ENCODE peak calls at places on chromosomes 3 and 15, in ten cellular contexts. D is neuronal stem cell; U is AG09319; W is fibroblast of mammary gland; V is COR-L47; O is activated naive CD4-positive, alpha-beta T cell treated with anti-CD3 and anti-CD28 coated beads for 36 hours; E is Right ventricle myocardium superior; X is pulmonary artery endothelial cell; L is T-helper 9 cell; G is cardiac muscle cell. A is an unnamed sample.

GRCh38 chr15:66138096-66138783 is 115.3 kb downstream of the MEGF11 start:
- DNase-seq in D (no peak), U (no peak), W (no peak), V (no peak), O (no peak), E (peak), X (no peak), L (no peak), G (peak), A (no peak)

GRCh38 chr3:22157848-22158247 is 406.8 kb upstream of the ZNF385D start:
- DNase-seq in D (no peak), U (no peak), W (peak), V (no peak), O (no peak), E (no peak), X (no peak), L (no peak), G (no peak), A (no peak)

GRCh38 chr3:70832811-70833509 is 520.5 kb upstream of the MDFIC2 start:
- DNase-seq in D (no peak), U (no peak), W (peak), V (no peak), O (no peak), E (no peak), X (no peak), L (no peak), G (peak), A (peak)

GRCh38 chr3:4664412-4664811 is 171.3 kb downstream of the ITPR1 start:
- DNase-seq in D (no peak), U (no peak), W (no peak), V (no peak), O (no peak), E (no peak), X (no peak), L (no peak), G (no peak), A (no peak)

GRCh38 chr3:129661766-129662165 is 55.3 kb upstream of the PLXND1 start:
- DNase-seq in D (no peak), U (no peak), W (no peak), V (no peak), O (no peak), E (no peak), X (no peak), L (no peak), G (no peak), A (no peak)

GRCh38 chr3:11172136-11172670 is 17.9 kb downstream of the HRH1 start:
- DNase-seq in D (no peak), U (no peak), W (no peak), V (no peak), O (no peak), E (no peak), X (no peak), L (no peak), G (no peak), A (no peak)

GRCh38 chr15:76058714-76059319 is 968 bp upstream of the TMEM266 start:
- DNase-seq in D (peak), U (no peak), W (peak), V (peak), O (peak), E (no peak), X (no peak), L (no peak), G (peak), A (peak)

GRCh38 chr15:67915374-67916050 is 75.7 kb upstream of the RNU6-1 start:
- DNase-seq in D (no peak), U (no peak), W (no peak), V (peak), O (no peak), E (peak), X (no peak), L (no peak), G (peak), A (peak)

GRCh38 chr15:68396068-68396467 is 35.9 kb downstream of the ITGA11 start:
- DNase-seq in D (no peak), U (no peak), W (no peak), V (no peak), O (no peak), E (no peak), X (no peak), L (no peak), G (no peak), A (no peak)

GRCh38 chr3:123834631-123835030 is 49.5 kb downstream of the MYLK start:
- DNase-seq in D (no peak), U (peak), W (peak), V (no peak), O (no peak), E (no peak), X (no peak), L (no peak), G (peak), A (peak)

GRCh38 chr3:46895204-46895660 is 17.7 kb downstream of the PTH1R start:
- DNase-seq in D (no peak), U (no peak), W (peak), V (no peak), O (peak), E (peak), X (no peak), L (peak), G (peak), A (peak)

GRCh38 chr15:63712828-63713520 is 115.8 kb downstream of the FBXL22 start:
- DNase-seq in D (no peak), U (no peak), W (no peak), V (no peak), O (no peak), E (no peak), X (no peak), L (no peak), G (no peak), A (no peak)

GRCh38 chr15:81941479-81941878 is 104.3 kb downstream of the MEX3B start:
- DNase-seq in D (no peak), U (no peak), W (no peak), V (peak), O (no peak), E (no peak), X (no peak), L (no peak), G (no peak), A (peak)

A was measured in astrocyte of the spinal cord.